ENCODE peak calls at places on chromosome 15, in four cellular contexts. C is left lung; E is A549; M is CD8-positive, alpha-beta memory T cell. N is an unnamed sample.

GRCh38 chr15:61083081-61083780 is 145.9 kb downstream of the RORA start:
- DNase-seq in M (no peak), E (no peak), C (no peak), N (no peak)

GRCh38 chr15:22969512-22969911 is 10.7 kb downstream of the CYFIP1 start:
- DNase-seq in M (no peak), C (no peak), E (no peak), N (no peak)

GRCh38 chr15:77030928-77031375 is 36.0 kb downstream of the PSTPIP1 start:
- DNase-seq in M (no peak), E (no peak), C (peak; percentile 28), N (no peak)

GRCh38 chr15:70358871-70359647 is 261.3 kb upstream of the TLE3 start:
- DNase-seq in C (no peak), E (no peak), M (no peak), N (no peak)

GRCh38 chr15:65259367-65259781 is 27.3 kb downstream of the PARP16 start:
- DNase-seq in E (no peak), C (no peak), M (no peak), N (no peak)

GRCh38 chr15:32877620-32878019 is 159.8 kb downstream of the GREM1 start:
- DNase-seq in M (no peak), C (no peak), E (no peak), N (no peak)

GRCh38 chr15:63601727-63602185 is 4.6 kb downstream of the FBXL22 start:
- DNase-seq in E (no peak), M (no peak), C (no peak), N (peak; percentile 14)

GRCh38 chr15:90058308-90058707 is 44.0 kb downstream of the IDH2 start:
- DNase-seq in E (no peak), C (no peak), M (no peak), N (no peak)

GRCh38 chr15:100919481-100920405 is 586 bp downstream of the LRRK1 start:
- DNase-seq in C (peak; percentile 50), E (peak; percentile 61), M (no peak), N (no peak)

GRCh38 chr15:39301589-39301999 is 279.3 kb upstream of the THBS1 start:
- DNase-seq in M (no peak), E (no peak), C (no peak), N (no peak)

GRCh38 chr15:45023659-45024320 is 795 bp downstream of the SORD start:
- DNase-seq in E (peak; percentile 12), C (no peak), M (no peak), N (peak; percentile 33)

GRCh38 chr15:48861813-48862431 is 16.0 kb upstream of the EID1 start:
- DNase-seq in E (peak; percentile 10), C (no peak), M (peak; percentile 3), N (no peak)

GRCh38 chr15:67946701-67947100 is 106.9 kb upstream of the RNU6-1 start:
- DNase-seq in C (no peak), M (no peak), E (no peak), N (no peak)

GRCh38 chr15:41892621-41893421 is 1.0 kb downstream of the SPTBN5 start:
- DNase-seq in C (peak; percentile 73), M (no peak), E (no peak), N (no peak)

GRCh38 chr15:62359416-62359815 is 194.3 kb upstream of the C2CD4B start:
- DNase-seq in M (no peak), E (no peak), C (no peak), N (peak; percentile 53)

GRCh38 chr15:94792166-94792565 is 560.8 kb downstream of the MCTP2 start:
- DNase-seq in E (no peak), C (no peak), M (no peak), N (no peak)

GRCh38 chr15:101357333-101357732 is 62.3 kb upstream of the SNRPA1 start:
- DNase-seq in C (no peak), E (no peak), M (no peak), N (no peak)

GRCh38 chr15:70244978-70245542 is 147.3 kb upstream of the TLE3 start:
- DNase-seq in E (no peak), M (no peak), C (no peak), N (no peak)

GRCh38 chr15:34701536-34701935 is 53.3 kb downstream of the GJD2 start:
- DNase-seq in E (no peak), C (no peak), M (no peak), N (no peak)

GRCh38 chr15:22918596-22919140 is 61.5 kb downstream of the CYFIP1 start:
- DNase-seq in E (no peak), M (no peak), C (no peak), N (no peak)

GRCh38 chr15:64807051-64807749 is 18.2 kb downstream of the PIF1 start:
- DNase-seq in C (no peak), M (no peak), E (no peak), N (no peak)

GRCh38 chr15:66673410-66674322 is 28.4 kb upstream of the SMAD6 start:
- DNase-seq in C (peak; percentile 47), M (no peak), E (no peak), N (no peak)

GRCh38 chr15:28273468-28273867 is 48.5 kb downstream of the HERC2 start:
- DNase-seq in C (no peak), E (no peak), M (no peak), N (no peak)

GRCh38 chr15:25971053-25971452 is 107.9 kb upstream of the ATP10A start:
- DNase-seq in C (no peak), M (no peak), E (no peak), N (no peak)

GRCh38 chr15:75666823-75667501 is 19.2 kb downstream of the SNX33 start:
- DNase-seq in E (peak; percentile 98), M (no peak), C (peak; percentile 80), N (peak; percentile 98)

GRCh38 chr15:96186105-96186504 is 144.4 kb upstream of the NR2F2 start:
- DNase-seq in M (no peak), C (no peak), E (no peak), N (no peak)

GRCh38 chr15:40252438-40253178 is 13.7 kb downstream of the PAK6 start:
- DNase-seq in E (no peak), M (no peak), C (peak; percentile 66), N (no peak)

GRCh38 chr15:92883643-92884458 is 16.3 kb upstream of the CHD2 start:
- DNase-seq in E (no peak), C (no peak), M (no peak), N (no peak)

GRCh38 chr15:76140069-76140454 is 80.3 kb downstream of the TMEM266 start:
- DNase-seq in C (no peak), E (no peak), M (no peak), N (no peak)

GRCh38 chr15:94451461-94451860 is 220.1 kb downstream of the MCTP2 start:
- DNase-seq in M (no peak), E (no peak), C (no peak), N (no peak)

GRCh38 chr15:90625037-90625436 is 92.1 kb upstream of the BLM start:
- DNase-seq in E (no peak), C (no peak), M (no peak), N (no peak)